ENCODE peak calls at places on chromosomes 7 and 10, in seven cellular contexts. Y is NCI-H748 treated with DMSO at 0.1 percent for 48 hours; X is right lobe of liver; T is GDM1; Z is CD8-positive, alpha-beta T cell; K is lung microvascular endothelial cell; F is PC-3. S is an unnamed sample.

GRCh38 chr7:108581655-108582491 is 12.2 kb downstream of the DNAJB9 start:
- DNase-seq in F (peak), T (no peak), Z (no peak), K (no peak), X (no peak), Y (no peak), S (no peak)

GRCh38 chr10:32795598-32796183 is 162.3 kb downstream of the ITGB1 start:
- DNase-seq in F (peak), X (no peak), Y (peak), K (peak), Z (no peak), T (no peak), S (no peak)

GRCh38 chr10:123507298-123507697 is 158.9 kb upstream of the GPR26 start:
- DNase-seq in X (no peak), F (no peak), Z (no peak), Y (no peak), K (no peak), T (no peak), S (no peak)

GRCh38 chr7:55050286-55050685 is 31.5 kb downstream of the EGFR start:
- DNase-seq in T (no peak), K (peak), Y (no peak), F (no peak), X (no peak), Z (no peak), S (no peak)

GRCh38 chr7:128452552-128452951 is 3.1 kb upstream of the HILPDA start:
- DNase-seq in F (no peak), K (no peak), Y (no peak), T (no peak), X (no peak), Z (no peak), S (no peak)

GRCh38 chr10:13100349-13101294 is 659 bp downstream of the OPTN start:
- DNase-seq in Z (peak), K (peak), F (peak), Y (peak), X (peak), T (no peak), S (no peak)

GRCh38 chr7:5793361-5794072 is 12.1 kb upstream of the RNF216 start:
- DNase-seq in X (no peak), K (no peak), F (no peak), T (no peak), Y (no peak), Z (no peak), S (no peak)

GRCh38 chr7:32948202-32948601 is 9.0 kb upstream of the FKBP9 start:
- DNase-seq in F (no peak), X (no peak), T (no peak), Z (no peak), K (no peak), Y (no peak), S (no peak)

GRCh38 chr7:102236592-102237287 is 49.9 kb upstream of the SH2B2 start:
- DNase-seq in Z (peak), X (peak), Y (peak), K (peak), T (no peak), F (peak), S (peak)

GRCh38 chr10:119159332-119159731 is 6.2 kb downstream of the SFXN4 start:
- DNase-seq in X (no peak), F (no peak), Y (no peak), K (no peak), T (no peak), Z (no peak), S (no peak)

S was measured in effector CD4-positive, alpha-beta T cell.